ENCODE peak calls at places on chromosomes 5 and 9, in six cellular contexts. One of them, this sample, is unnamed.

GRCh38 chr9:3962467-3962866 is 337.4 kb downstream of the GLIS3 start:
- DNase-seq in cardiac muscle cell: no peak
- DNase-seq in lower lobe of right lung: no peak
- DNase-seq in ascending aorta: no peak
- DNase-seq in heart right ventricle: no peak
- DNase-seq in psoas muscle: no peak
- DNase-seq in this sample: no peak

GRCh38 chr9:20304001-20304400 is 318.3 kb downstream of the MLLT3 start:
- DNase-seq in cardiac muscle cell: no peak
- DNase-seq in lower lobe of right lung: no peak
- DNase-seq in ascending aorta: no peak
- DNase-seq in heart right ventricle: no peak
- DNase-seq in psoas muscle: no peak
- DNase-seq in this sample: no peak

GRCh38 chr9:27124151-27124550 is 15.1 kb downstream of the TEK start:
- DNase-seq in cardiac muscle cell: no peak
- DNase-seq in lower lobe of right lung: no peak
- DNase-seq in ascending aorta: no peak
- DNase-seq in heart right ventricle: no peak
- DNase-seq in psoas muscle: no peak
- DNase-seq in this sample: no peak

GRCh38 chr9:114048533-114049452 is 29.3 kb downstream of the AMBP start:
- DNase-seq in cardiac muscle cell: no peak
- DNase-seq in lower lobe of right lung: no peak
- DNase-seq in ascending aorta: peak; percentile 60
- DNase-seq in heart right ventricle: no peak
- DNase-seq in psoas muscle: no peak
- DNase-seq in this sample: no peak

GRCh38 chr9:98971168-98971914 is 27.6 kb downstream of the COL15A1 start:
- DNase-seq in cardiac muscle cell: peak; percentile 34
- DNase-seq in lower lobe of right lung: no peak
- DNase-seq in ascending aorta: no peak
- DNase-seq in heart right ventricle: no peak
- DNase-seq in psoas muscle: no peak
- DNase-seq in this sample: no peak

GRCh38 chr9:21294325-21294724 is 10.8 kb downstream of the IFNA5 start:
- DNase-seq in cardiac muscle cell: no peak
- DNase-seq in lower lobe of right lung: no peak
- DNase-seq in ascending aorta: no peak
- DNase-seq in heart right ventricle: no peak
- DNase-seq in psoas muscle: no peak
- DNase-seq in this sample: no peak

GRCh38 chr9:136381311-136381710 is 7.8 kb upstream of the CARD9 start:
- DNase-seq in cardiac muscle cell: no peak
- DNase-seq in lower lobe of right lung: no peak
- DNase-seq in ascending aorta: no peak
- DNase-seq in heart right ventricle: no peak
- DNase-seq in psoas muscle: no peak
- DNase-seq in this sample: no peak

GRCh38 chr9:31608413-31608812 is 776.0 kb upstream of the ACO1 start:
- DNase-seq in cardiac muscle cell: no peak
- DNase-seq in lower lobe of right lung: no peak
- DNase-seq in ascending aorta: no peak
- DNase-seq in heart right ventricle: no peak
- DNase-seq in psoas muscle: no peak
- DNase-seq in this sample: no peak

GRCh38 chr5:11494340-11494739 is 409.9 kb downstream of the CTNND2 start:
- DNase-seq in cardiac muscle cell: no peak
- DNase-seq in lower lobe of right lung: no peak
- DNase-seq in ascending aorta: no peak
- DNase-seq in heart right ventricle: no peak
- DNase-seq in psoas muscle: no peak
- DNase-seq in this sample: no peak

GRCh38 chr9:84300271-84300670 is 40.3 kb downstream of the SLC28A3 start:
- DNase-seq in cardiac muscle cell: no peak
- DNase-seq in lower lobe of right lung: no peak
- DNase-seq in ascending aorta: no peak
- DNase-seq in heart right ventricle: no peak
- DNase-seq in psoas muscle: no peak
- DNase-seq in this sample: no peak

GRCh38 chr5:151296478-151296830 is 7.1 kb downstream of the SLC36A3 start:
- DNase-seq in cardiac muscle cell: no peak
- DNase-seq in lower lobe of right lung: no peak
- DNase-seq in ascending aorta: no peak
- DNase-seq in heart right ventricle: no peak
- DNase-seq in psoas muscle: no peak
- DNase-seq in this sample: no peak

GRCh38 chr5:136295914-136296313 is 69.4 kb downstream of the TRPC7 start:
- DNase-seq in cardiac muscle cell: no peak
- DNase-seq in lower lobe of right lung: no peak
- DNase-seq in ascending aorta: no peak
- DNase-seq in heart right ventricle: no peak
- DNase-seq in psoas muscle: no peak
- DNase-seq in this sample: no peak

DNA sequence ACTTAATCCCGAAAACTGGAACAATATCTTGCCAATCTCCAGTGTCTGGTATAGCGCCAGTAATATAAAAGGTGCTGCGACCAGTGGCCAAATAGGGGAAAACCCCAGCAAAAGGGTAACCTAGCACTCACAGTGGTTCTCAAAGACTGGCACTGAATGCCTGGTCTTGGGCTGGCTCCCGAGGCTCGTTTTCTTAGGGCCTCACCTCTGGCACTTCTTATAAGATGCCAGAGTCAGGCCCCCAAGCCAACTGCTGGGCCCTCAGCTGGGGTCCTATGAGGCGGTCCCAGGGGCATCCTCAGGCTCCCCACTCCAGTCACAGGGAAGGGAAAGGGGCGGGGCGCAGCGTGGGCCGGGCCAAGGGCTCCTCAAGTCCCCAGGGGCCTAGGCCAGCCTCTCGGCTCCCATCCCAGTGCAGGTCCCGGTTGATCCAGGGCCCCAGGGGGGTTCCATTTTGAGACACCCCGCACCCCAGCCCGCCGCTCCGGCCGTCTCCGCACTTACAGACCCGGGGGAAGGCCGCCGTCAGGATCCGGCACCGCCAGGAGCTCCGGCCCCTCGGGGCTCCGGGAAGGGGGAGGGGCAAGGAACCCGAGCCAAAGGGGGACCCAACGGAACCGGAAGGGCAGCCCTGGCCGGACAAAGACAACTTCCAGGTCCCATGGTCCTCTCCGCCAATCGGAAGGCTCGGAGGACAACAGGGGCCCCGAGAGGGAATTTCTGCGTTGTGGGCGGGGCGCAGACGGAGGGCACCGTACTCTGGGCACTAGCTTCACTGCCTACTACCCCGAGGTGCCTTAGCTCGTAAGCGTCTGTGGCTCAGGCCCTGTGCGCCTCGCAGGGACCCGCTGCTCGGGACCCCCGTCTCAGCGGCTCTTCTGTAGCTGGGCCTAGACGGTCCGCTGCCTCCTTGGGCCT is at the start of gene ZBTB26:
- DNase-seq in cardiac muscle cell: peak; percentile 97
- DNase-seq in lower lobe of right lung: peak; percentile 97
- DNase-seq in ascending aorta: peak; percentile 97
- DNase-seq in heart right ventricle: peak; percentile 93
- DNase-seq in psoas muscle: peak; percentile 93
- DNase-seq in this sample: peak; percentile 97
- H3K27ac ChIP-seq in cardiac muscle cell: peak within 1 kb of the TSS; percentile 96
- H3K27ac ChIP-seq in lower lobe of right lung: peak within 1 kb of the TSS; percentile 86
- H3K27ac ChIP-seq in ascending aorta: peak within 1 kb of the TSS; percentile 78
- H3K27ac ChIP-seq in heart right ventricle: peak within 1 kb of the TSS; percentile 36
- H3K27ac ChIP-seq in psoas muscle: peak within 1 kb of the TSS; percentile 92
- H3K27ac ChIP-seq in this sample: peak within 1 kb of the TSS; percentile 81

DNA sequence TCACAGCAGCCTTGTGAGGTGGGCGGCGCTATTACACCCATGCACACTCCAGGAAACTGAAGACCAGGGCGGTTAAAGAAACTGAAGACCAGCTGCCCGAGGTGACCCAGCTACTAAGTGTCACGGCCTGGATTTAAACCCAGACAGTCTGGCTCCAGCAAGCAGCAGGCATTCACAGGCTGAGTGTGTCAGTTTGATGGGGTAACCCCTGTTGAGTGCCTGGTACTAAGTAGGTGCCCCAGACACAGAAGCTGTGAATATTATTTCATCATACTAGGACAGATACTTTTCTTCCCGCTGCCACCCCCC is 7.3 kb downstream of the ENG start:
- DNase-seq in cardiac muscle cell: peak; percentile 57
- DNase-seq in lower lobe of right lung: no peak
- DNase-seq in ascending aorta: peak; percentile 82
- DNase-seq in heart right ventricle: no peak
- DNase-seq in psoas muscle: no peak
- DNase-seq in this sample: no peak
- H3K4me1 ChIP-seq in cardiac muscle cell: peaks cover 12% of the 10 kb centered on the region
- H3K4me1 ChIP-seq in lower lobe of right lung: peaks cover 67% of the 10 kb centered on the region
- H3K4me1 ChIP-seq in ascending aorta: peaks cover 13% of the 10 kb centered on the region
- H3K4me1 ChIP-seq in heart right ventricle: peaks cover 81% of the 10 kb centered on the region
- H3K4me1 ChIP-seq in psoas muscle: peaks cover 6% of the 10 kb centered on the region
- H3K4me1 ChIP-seq in this sample: peaks cover 43% of the 10 kb centered on the region

GRCh38 chr9:127330501-127330900 is 65.9 kb downstream of the GARNL3 start:
- DNase-seq in cardiac muscle cell: no peak
- DNase-seq in lower lobe of right lung: no peak
- DNase-seq in ascending aorta: no peak
- DNase-seq in heart right ventricle: no peak
- DNase-seq in psoas muscle: no peak
- DNase-seq in this sample: no peak

GRCh38 chr9:127336086-127336485 is 60.9 kb upstream of the SLC2A8 start:
- DNase-seq in cardiac muscle cell: no peak
- DNase-seq in lower lobe of right lung: no peak
- DNase-seq in ascending aorta: no peak
- DNase-seq in heart right ventricle: no peak
- DNase-seq in psoas muscle: no peak
- DNase-seq in this sample: no peak

GRCh38 chr9:127336708-127337352 is 60.1 kb upstream of the SLC2A8 start:
- DNase-seq in cardiac muscle cell: no peak
- DNase-seq in lower lobe of right lung: no peak
- DNase-seq in ascending aorta: peak; percentile 96
- DNase-seq in heart right ventricle: peak; percentile 60
- DNase-seq in psoas muscle: peak; percentile 73
- DNase-seq in this sample: no peak

GRCh38 chr9:127333326-127334064 is 63.5 kb upstream of the SLC2A8 start:
- DNase-seq in cardiac muscle cell: no peak
- DNase-seq in lower lobe of right lung: no peak
- DNase-seq in ascending aorta: no peak
- DNase-seq in heart right ventricle: no peak
- DNase-seq in psoas muscle: no peak
- DNase-seq in this sample: no peak
- H3K27ac ChIP-seq in cardiac muscle cell: no peak overlapping the region
- H3K27ac ChIP-seq in lower lobe of right lung: peak overlapping the region; percentile 32
- H3K27ac ChIP-seq in ascending aorta: peak overlapping the region; percentile 44
- H3K27ac ChIP-seq in heart right ventricle: no peak overlapping the region
- H3K27ac ChIP-seq in psoas muscle: peak overlapping the region; percentile 63
- H3K27ac ChIP-seq in this sample: peak overlapping the region; percentile 4

GRCh38 chr5:82863260-82863659 is 213.9 kb downstream of the TMEM167A start:
- DNase-seq in cardiac muscle cell: no peak
- DNase-seq in lower lobe of right lung: no peak
- DNase-seq in ascending aorta: no peak
- DNase-seq in heart right ventricle: no peak
- DNase-seq in psoas muscle: no peak
- DNase-seq in this sample: no peak

GRCh38 chr5:82858453-82859043 is 218.6 kb downstream of the TMEM167A start:
- DNase-seq in cardiac muscle cell: no peak
- DNase-seq in lower lobe of right lung: no peak
- DNase-seq in ascending aorta: no peak
- DNase-seq in heart right ventricle: no peak
- DNase-seq in psoas muscle: no peak
- DNase-seq in this sample: no peak

GRCh38 chr5:82861705-82862104 is 215.5 kb downstream of the TMEM167A start:
- DNase-seq in cardiac muscle cell: no peak
- DNase-seq in lower lobe of right lung: no peak
- DNase-seq in ascending aorta: no peak
- DNase-seq in heart right ventricle: no peak
- DNase-seq in psoas muscle: no peak
- DNase-seq in this sample: no peak

GRCh38 chr5:82862247-82862646 is 214.9 kb downstream of the TMEM167A start:
- DNase-seq in cardiac muscle cell: no peak
- DNase-seq in lower lobe of right lung: no peak
- DNase-seq in ascending aorta: no peak
- DNase-seq in heart right ventricle: no peak
- DNase-seq in psoas muscle: no peak
- DNase-seq in this sample: no peak

GRCh38 chr5:82859439-82860140 is 217.6 kb downstream of the TMEM167A start:
- DNase-seq in cardiac muscle cell: peak; percentile 81
- DNase-seq in lower lobe of right lung: no peak
- DNase-seq in ascending aorta: no peak
- DNase-seq in heart right ventricle: no peak
- DNase-seq in psoas muscle: no peak
- DNase-seq in this sample: no peak
- H3K4me1 ChIP-seq in cardiac muscle cell: peaks cover 37% of the 10 kb centered on the region
- H3K4me1 ChIP-seq in lower lobe of right lung: no peaks in the 10 kb centered on the region
- H3K4me1 ChIP-seq in ascending aorta: no peaks in the 10 kb centered on the region
- H3K4me1 ChIP-seq in heart right ventricle: no peaks in the 10 kb centered on the region
- H3K4me1 ChIP-seq in psoas muscle: no peaks in the 10 kb centered on the region
- H3K4me1 ChIP-seq in this sample: no peaks in the 10 kb centered on the region

DNA sequence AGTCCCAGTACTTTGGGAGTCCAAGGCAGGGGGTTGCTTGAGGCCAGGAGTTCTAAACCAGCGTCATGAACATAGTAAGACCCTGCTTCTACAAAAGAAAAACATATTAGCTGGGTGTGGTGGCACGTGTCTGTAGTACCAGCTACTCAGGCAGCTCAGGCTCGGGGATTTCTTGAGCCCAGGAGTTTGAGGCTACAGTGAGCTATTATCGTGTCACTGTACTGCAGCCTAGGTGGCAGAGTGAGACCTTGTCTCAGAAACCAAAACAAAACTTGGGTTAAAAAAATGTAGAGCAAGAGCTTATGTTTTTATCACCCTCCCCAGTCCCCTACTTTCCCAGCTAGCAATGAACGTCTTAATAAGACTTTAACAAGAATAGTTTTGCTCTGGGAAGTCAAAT is 46.7 kb downstream of the UHRF2 start:
- DNase-seq in cardiac muscle cell: no peak
- DNase-seq in lower lobe of right lung: no peak
- DNase-seq in ascending aorta: no peak
- DNase-seq in heart right ventricle: no peak
- DNase-seq in psoas muscle: no peak
- DNase-seq in this sample: peak; percentile 22
- H3K27ac ChIP-seq in cardiac muscle cell: no peak overlapping the region
- H3K27ac ChIP-seq in lower lobe of right lung: no peak overlapping the region
- H3K27ac ChIP-seq in ascending aorta: no peak overlapping the region
- H3K27ac ChIP-seq in heart right ventricle: no peak overlapping the region
- H3K27ac ChIP-seq in psoas muscle: no peak overlapping the region
- H3K27ac ChIP-seq in this sample: no peak overlapping the region

GRCh38 chr5:55873234-55873633 is 22.1 kb downstream of the IL31RA start:
- DNase-seq in cardiac muscle cell: no peak
- DNase-seq in lower lobe of right lung: no peak
- DNase-seq in ascending aorta: no peak
- DNase-seq in heart right ventricle: no peak
- DNase-seq in psoas muscle: no peak
- DNase-seq in this sample: no peak
- H3K4me1 ChIP-seq in cardiac muscle cell: no peaks in the 10 kb centered on the region
- H3K4me1 ChIP-seq in lower lobe of right lung: no peaks in the 10 kb centered on the region
- H3K4me1 ChIP-seq in ascending aorta: no peaks in the 10 kb centered on the region
- H3K4me1 ChIP-seq in heart right ventricle: peaks cover 7% of the 10 kb centered on the region
- H3K4me1 ChIP-seq in psoas muscle: no peaks in the 10 kb centered on the region
- H3K4me1 ChIP-seq in this sample: no peaks in the 10 kb centered on the region

This sample was measured in upper lobe of right lung.